ENCODE peak calls at places on chromosomes 7 and 10, in seven cellular contexts. One of them, this sample, is unnamed.

GRCh38 chr10:47404446-47404845 is 20.4 kb upstream of the ZNF488 start:
- DNase-seq in aorta: no peak
- DNase-seq in fibroblast of lung: no peak
- DNase-seq in BE2C: no peak
- DNase-seq in PC-3: no peak
- DNase-seq in left ventricle myocardium inferior: no peak
- DNase-seq in mammary epithelial cell: no peak
- DNase-seq in this sample: no peak

GRCh38 chr7:28858206-28858605 is 99.9 kb downstream of the TRIL start:
- DNase-seq in PC-3: peak; percentile 95
- DNase-seq in left ventricle myocardium inferior: no peak
- DNase-seq in mammary epithelial cell: peak; percentile 73
- DNase-seq in aorta: no peak
- DNase-seq in BE2C: no peak
- DNase-seq in fibroblast of lung: peak; percentile 49
- DNase-seq in this sample: no peak

GRCh38 chr7:112453505-112454171 is 3.4 kb downstream of the IFRD1 start:
- DNase-seq in mammary epithelial cell: peak; percentile 40
- DNase-seq in fibroblast of lung: peak; percentile 89
- DNase-seq in left ventricle myocardium inferior: no peak
- DNase-seq in BE2C: no peak
- DNase-seq in PC-3: no peak
- DNase-seq in aorta: no peak
- DNase-seq in this sample: no peak

GRCh38 chr7:107017965-107018714 is 26.4 kb upstream of the PRKAR2B start:
- DNase-seq in BE2C: no peak
- DNase-seq in aorta: no peak
- DNase-seq in mammary epithelial cell: no peak
- DNase-seq in fibroblast of lung: no peak
- DNase-seq in PC-3: no peak
- DNase-seq in left ventricle myocardium inferior: no peak
- DNase-seq in this sample: no peak

GRCh38 chr10:92181575-92181974 is 109.3 kb downstream of the CPEB3 start:
- DNase-seq in PC-3: peak; percentile 9
- DNase-seq in fibroblast of lung: peak; percentile 6
- DNase-seq in aorta: no peak
- DNase-seq in left ventricle myocardium inferior: no peak
- DNase-seq in mammary epithelial cell: no peak
- DNase-seq in BE2C: no peak
- DNase-seq in this sample: peak; percentile 10

GRCh38 chr7:17863095-17863814 is 77.0 kb downstream of the SNX13 start:
- DNase-seq in aorta: no peak
- DNase-seq in left ventricle myocardium inferior: no peak
- DNase-seq in mammary epithelial cell: no peak
- DNase-seq in PC-3: no peak
- DNase-seq in fibroblast of lung: no peak
- DNase-seq in BE2C: no peak
- DNase-seq in this sample: no peak

GRCh38 chr10:4581929-4582328 is 244.1 kb upstream of the AKR1E2 start:
- DNase-seq in mammary epithelial cell: no peak
- DNase-seq in fibroblast of lung: no peak
- DNase-seq in left ventricle myocardium inferior: no peak
- DNase-seq in aorta: peak; percentile 60
- DNase-seq in BE2C: no peak
- DNase-seq in PC-3: no peak
- DNase-seq in this sample: no peak

GRCh38 chr7:1540391-1541271 is 10.1 kb downstream of the MAFK start:
- DNase-seq in BE2C: peak; percentile 12
- DNase-seq in fibroblast of lung: no peak
- DNase-seq in PC-3: no peak
- DNase-seq in aorta: no peak
- DNase-seq in left ventricle myocardium inferior: no peak
- DNase-seq in mammary epithelial cell: no peak
- DNase-seq in this sample: no peak

GRCh38 chr7:65250697-65251395 is 122.8 kb upstream of the ZNF92 start:
- DNase-seq in aorta: no peak
- DNase-seq in PC-3: no peak
- DNase-seq in mammary epithelial cell: no peak
- DNase-seq in fibroblast of lung: no peak
- DNase-seq in left ventricle myocardium inferior: no peak
- DNase-seq in BE2C: no peak
- DNase-seq in this sample: no peak

GRCh38 chr10:85311599-85312337 is 983.4 kb downstream of the CCSER2 start:
- DNase-seq in PC-3: no peak
- DNase-seq in fibroblast of lung: no peak
- DNase-seq in left ventricle myocardium inferior: no peak
- DNase-seq in mammary epithelial cell: no peak
- DNase-seq in aorta: no peak
- DNase-seq in BE2C: no peak
- DNase-seq in this sample: no peak

GRCh38 chr7:137994091-137994688 is 7.7 kb downstream of the CREB3L2 start:
- DNase-seq in left ventricle myocardium inferior: no peak
- DNase-seq in fibroblast of lung: no peak
- DNase-seq in mammary epithelial cell: no peak
- DNase-seq in BE2C: no peak
- DNase-seq in PC-3: no peak
- DNase-seq in aorta: no peak
- DNase-seq in this sample: no peak

GRCh38 chr10:113202011-113202410 is 252.0 kb downstream of the TCF7L2 start:
- DNase-seq in BE2C: no peak
- DNase-seq in fibroblast of lung: no peak
- DNase-seq in mammary epithelial cell: no peak
- DNase-seq in PC-3: no peak
- DNase-seq in left ventricle myocardium inferior: no peak
- DNase-seq in aorta: no peak
- DNase-seq in this sample: no peak

GRCh38 chr10:28637346-28637745 is 40.0 kb upstream of the BAMBI start:
- DNase-seq in aorta: no peak
- DNase-seq in fibroblast of lung: no peak
- DNase-seq in BE2C: no peak
- DNase-seq in PC-3: no peak
- DNase-seq in mammary epithelial cell: no peak
- DNase-seq in left ventricle myocardium inferior: no peak
- DNase-seq in this sample: no peak

GRCh38 chr10:106711313-106711906 is 453.1 kb downstream of the SORCS1 start:
- DNase-seq in aorta: no peak
- DNase-seq in left ventricle myocardium inferior: peak; percentile 32
- DNase-seq in mammary epithelial cell: peak; percentile 12
- DNase-seq in BE2C: peak; percentile 76
- DNase-seq in fibroblast of lung: peak; percentile 2
- DNase-seq in PC-3: peak; percentile 42
- DNase-seq in this sample: peak; percentile 66

GRCh38 chr7:412313-412710 is 107.3 kb downstream of the PDGFA start:
- DNase-seq in aorta: peak; percentile 68
- DNase-seq in left ventricle myocardium inferior: peak; percentile 4
- DNase-seq in PC-3: no peak
- DNase-seq in BE2C: no peak
- DNase-seq in mammary epithelial cell: no peak
- DNase-seq in fibroblast of lung: no peak
- DNase-seq in this sample: no peak

GRCh38 chr10:30074101-30074500 is 14.7 kb upstream of the JCAD start:
- DNase-seq in BE2C: no peak
- DNase-seq in PC-3: no peak
- DNase-seq in aorta: no peak
- DNase-seq in fibroblast of lung: no peak
- DNase-seq in mammary epithelial cell: no peak
- DNase-seq in left ventricle myocardium inferior: no peak
- DNase-seq in this sample: no peak
- H3K4me3 ChIP-seq in BE2C: no peak overlapping the region
- H3K4me3 ChIP-seq in PC-3: no peak overlapping the region
- H3K4me3 ChIP-seq in aorta: no peak overlapping the region
- H3K4me3 ChIP-seq in fibroblast of lung: no peak overlapping the region
- H3K4me3 ChIP-seq in mammary epithelial cell: no peak overlapping the region
- H3K4me3 ChIP-seq in left ventricle myocardium inferior: no peak overlapping the region
- H3K4me3 ChIP-seq in this sample: no peak overlapping the region

GRCh38 chr7:41699532-41699931 is 3.4 kb downstream of the INHBA start:
- DNase-seq in mammary epithelial cell: no peak
- DNase-seq in BE2C: no peak
- DNase-seq in fibroblast of lung: no peak
- DNase-seq in PC-3: no peak
- DNase-seq in left ventricle myocardium inferior: no peak
- DNase-seq in aorta: no peak
- DNase-seq in this sample: peak; percentile 51

GRCh38 chr7:41701068-41701467 is 1.8 kb downstream of the INHBA start:
- DNase-seq in fibroblast of lung: no peak
- DNase-seq in PC-3: no peak
- DNase-seq in aorta: no peak
- DNase-seq in left ventricle myocardium inferior: no peak
- DNase-seq in BE2C: no peak
- DNase-seq in mammary epithelial cell: no peak
- DNase-seq in this sample: peak; percentile 50

GRCh38 chr7:41701542-41701941 is 1.3 kb downstream of the INHBA start:
- DNase-seq in fibroblast of lung: no peak
- DNase-seq in aorta: no peak
- DNase-seq in PC-3: no peak
- DNase-seq in left ventricle myocardium inferior: no peak
- DNase-seq in mammary epithelial cell: no peak
- DNase-seq in BE2C: no peak
- DNase-seq in this sample: peak; percentile 47

GRCh38 chr7:41698726-41699125 is 4.2 kb downstream of the INHBA start:
- DNase-seq in left ventricle myocardium inferior: no peak
- DNase-seq in fibroblast of lung: peak; percentile 68
- DNase-seq in aorta: no peak
- DNase-seq in PC-3: peak; percentile 42
- DNase-seq in mammary epithelial cell: peak; percentile 83
- DNase-seq in BE2C: no peak
- DNase-seq in this sample: no peak

DNA sequence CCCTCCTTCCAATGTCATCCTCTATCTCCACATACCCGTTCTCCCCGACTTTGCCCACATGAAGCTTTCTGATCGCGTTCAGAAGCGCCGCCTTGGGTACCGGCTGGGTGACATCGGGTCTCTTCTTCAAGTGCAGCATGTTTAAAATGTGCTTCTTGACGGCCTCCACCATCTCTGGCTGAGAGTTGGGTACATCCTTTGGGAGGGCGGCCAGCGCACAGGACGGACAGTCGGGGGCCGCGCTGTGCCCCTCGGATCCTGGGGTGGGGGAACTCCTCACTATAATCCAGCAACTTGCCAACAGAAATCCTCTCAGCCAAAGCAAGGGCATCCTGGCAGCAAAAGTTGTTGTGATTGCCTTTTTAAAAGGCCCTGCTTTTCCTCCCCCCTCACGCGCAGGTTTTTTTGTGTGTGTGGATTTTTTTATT is 2.8 kb downstream of the INHBA start:
- DNase-seq in left ventricle myocardium inferior: no peak
- DNase-seq in mammary epithelial cell: no peak
- DNase-seq in PC-3: no peak
- DNase-seq in fibroblast of lung: no peak
- DNase-seq in aorta: no peak
- DNase-seq in BE2C: no peak
- DNase-seq in this sample: no peak
- H3K4me3 ChIP-seq in left ventricle myocardium inferior: peak overlapping the region; percentile 61
- H3K4me3 ChIP-seq in mammary epithelial cell: peak overlapping the region; percentile 92
- H3K4me3 ChIP-seq in PC-3: peak overlapping the region; percentile 95
- H3K4me3 ChIP-seq in fibroblast of lung: peak overlapping the region; percentile 88
- H3K4me3 ChIP-seq in aorta: peak overlapping the region; percentile 63
- H3K4me3 ChIP-seq in BE2C: no peak overlapping the region
- H3K4me3 ChIP-seq in this sample: peak overlapping the region; percentile 36

DNA sequence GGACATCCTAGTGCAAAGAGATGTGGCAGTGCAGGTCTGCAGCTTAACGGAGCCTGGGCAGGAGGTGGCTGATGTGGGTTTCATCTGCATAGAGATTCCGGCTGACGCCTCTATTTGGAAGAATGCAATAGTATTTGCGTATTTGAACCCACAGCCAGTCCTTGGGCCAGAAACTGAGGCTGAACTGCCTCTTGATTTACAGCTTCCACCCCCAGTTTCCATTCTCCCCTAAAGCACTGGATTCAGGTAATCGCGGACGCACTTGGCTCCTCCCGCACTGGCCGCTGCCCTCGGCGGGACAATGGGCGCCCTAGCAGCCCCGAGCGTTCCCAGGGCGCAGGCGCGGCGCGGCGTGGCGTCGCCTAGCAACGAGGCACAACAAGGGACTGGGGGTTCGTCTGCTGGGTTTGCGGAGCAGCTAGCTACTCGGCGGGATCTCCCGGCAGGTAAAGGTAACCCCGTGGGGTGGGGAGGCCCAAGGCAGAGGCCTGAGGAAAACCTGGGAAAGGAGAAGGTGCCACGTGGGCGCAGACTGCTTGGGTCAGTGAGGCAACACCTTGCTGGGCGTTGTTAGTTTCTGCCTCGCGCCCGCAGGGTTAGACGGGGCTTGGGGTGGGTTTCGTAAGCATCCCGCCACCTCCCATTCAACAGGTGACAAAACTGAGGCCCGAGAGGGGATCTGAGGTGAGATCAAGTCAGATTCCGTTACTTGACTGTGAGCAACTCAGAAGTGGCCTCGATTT is at the start of gene ARMC3:
- DNase-seq in fibroblast of lung: peak; percentile 16
- DNase-seq in left ventricle myocardium inferior: peak; percentile 58
- DNase-seq in PC-3: peak; percentile 57
- DNase-seq in mammary epithelial cell: peak; percentile 45
- DNase-seq in aorta: peak; percentile 88
- DNase-seq in BE2C: peak; percentile 71
- DNase-seq in this sample: peak; percentile 91
- H3K4me3 ChIP-seq in fibroblast of lung: peak within 1 kb of the TSS; percentile 25
- H3K4me3 ChIP-seq in left ventricle myocardium inferior: peak within 1 kb of the TSS; percentile 62
- H3K4me3 ChIP-seq in PC-3: peak within 1 kb of the TSS; percentile 71
- H3K4me3 ChIP-seq in mammary epithelial cell: no peak within 1 kb of the TSS
- H3K4me3 ChIP-seq in aorta: peak within 1 kb of the TSS; percentile 12
- H3K4me3 ChIP-seq in BE2C: peak within 1 kb of the TSS; percentile 59
- H3K4me3 ChIP-seq in this sample: peak within 1 kb of the TSS; percentile 50

GRCh38 chr7:155377071-155377836 is 79.6 kb downstream of the INSIG1 start:
- DNase-seq in PC-3: no peak
- DNase-seq in mammary epithelial cell: no peak
- DNase-seq in aorta: no peak
- DNase-seq in left ventricle myocardium inferior: no peak
- DNase-seq in BE2C: no peak
- DNase-seq in fibroblast of lung: no peak
- DNase-seq in this sample: no peak
- H3K4me3 ChIP-seq in PC-3: peak overlapping the region; percentile 47
- H3K4me3 ChIP-seq in mammary epithelial cell: no peak overlapping the region
- H3K4me3 ChIP-seq in aorta: no peak overlapping the region
- H3K4me3 ChIP-seq in left ventricle myocardium inferior: peak overlapping the region; percentile 25
- H3K4me3 ChIP-seq in BE2C: no peak overlapping the region
- H3K4me3 ChIP-seq in fibroblast of lung: no peak overlapping the region
- H3K4me3 ChIP-seq in this sample: no peak overlapping the region

GRCh38 chr10:118663176-118663575 is 67.7 kb upstream of the PRLHR start:
- DNase-seq in left ventricle myocardium inferior: no peak
- DNase-seq in BE2C: no peak
- DNase-seq in mammary epithelial cell: no peak
- DNase-seq in PC-3: no peak
- DNase-seq in fibroblast of lung: no peak
- DNase-seq in aorta: no peak
- DNase-seq in this sample: no peak
- H3K4me3 ChIP-seq in left ventricle myocardium inferior: no peak overlapping the region
- H3K4me3 ChIP-seq in BE2C: no peak overlapping the region
- H3K4me3 ChIP-seq in mammary epithelial cell: no peak overlapping the region
- H3K4me3 ChIP-seq in PC-3: no peak overlapping the region
- H3K4me3 ChIP-seq in fibroblast of lung: no peak overlapping the region
- H3K4me3 ChIP-seq in aorta: no peak overlapping the region
- H3K4me3 ChIP-seq in this sample: no peak overlapping the region

This sample was measured in H7.